ENCODE peak calls at places on chromosomes 12 and 14, in eight cellular contexts. G is endodermal cell, L is choroid plexus epithelial cell, W is kidney epithelial cell, F is tibial nerve, M is lower lobe of right lung, K is A549, B is cardiac muscle cell. C is an unnamed sample.

GRCh38 chr12:111406474-111407370 is 999 bp downstream of the SH2B3 start:
- DNase-seq in M (peak; percentile 78), L (no peak), G (peak; percentile 78), F (no peak), K (no peak), B (peak; percentile 64), W (no peak), C (no peak)

GRCh38 chr12:130675121-130675520 is 41.0 kb downstream of the RIMBP2 start:
- DNase-seq in K (no peak), M (no peak), W (no peak), B (no peak), G (no peak), F (no peak), L (no peak), C (no peak)

GRCh38 chr12:9920451-9920850 is 11.7 kb downstream of the CLEC2A start:
- DNase-seq in M (no peak), B (no peak), K (no peak), W (no peak), G (no peak), F (no peak), L (no peak), C (no peak)

GRCh38 chr14:32576088-32576795 is 247.1 kb downstream of the AKAP6 start:
- DNase-seq in L (peak; percentile 85), W (no peak), G (peak; percentile 60), F (peak; percentile 68), M (no peak), K (peak; percentile 33), B (peak; percentile 70), C (peak; percentile 69)

GRCh38 chr12:76029982-76030377 is 1.6 kb downstream of the PHLDA1 start:
- DNase-seq in M (no peak), F (no peak), W (no peak), G (peak; percentile 82), K (no peak), B (peak; percentile 20), L (peak; percentile 62), C (peak; percentile 56)

GRCh38 chr12:94304566-94305061 is 155.1 kb downstream of the CEP83 start:
- DNase-seq in K (no peak), W (peak; percentile 5), L (peak; percentile 85), M (no peak), G (peak; percentile 89), F (no peak), B (peak; percentile 45), C (peak; percentile 55)

GRCh38 chr12:121797937-121798801 is 4.7 kb upstream of the RHOF start:
- DNase-seq in G (peak; percentile 89), F (peak; percentile 41), M (no peak), B (no peak), W (no peak), K (no peak), L (peak; percentile 62), C (peak; percentile 54)

GRCh38 chr12:71626098-71626497 is 37.5 kb downstream of the ZFC3H1 start:
- DNase-seq in W (no peak), F (no peak), G (no peak), M (no peak), K (no peak), L (no peak), B (no peak), C (no peak)

GRCh38 chr12:15782667-15783066 is 6.5 kb downstream of the EPS8 start:
- DNase-seq in F (no peak), K (no peak), M (no peak), G (no peak), L (peak; percentile 80), W (no peak), B (no peak), C (peak; percentile 68)

GRCh38 chr14:22391908-22392307 is 197.1 kb downstream of the DAD1 start:
- DNase-seq in W (no peak), F (peak; percentile 54), K (peak; percentile 47), G (peak; percentile 85), L (peak; percentile 90), M (peak; percentile 57), B (peak; percentile 68), C (peak; percentile 72)

GRCh38 chr14:61696753-61697318 is 1.5 kb downstream of the HIF1A start:
- DNase-seq in M (no peak), G (no peak), B (no peak), W (no peak), K (no peak), F (no peak), L (peak; percentile 64), C (peak; percentile 46)

GRCh38 chr14:61694039-61694438 is 1.3 kb upstream of the HIF1A start:
- DNase-seq in W (no peak), F (no peak), M (no peak), B (no peak), L (no peak), G (no peak), K (no peak), C (no peak)

GRCh38 chr14:61698216-61698980 is 3.1 kb downstream of the HIF1A start:
- DNase-seq in F (no peak), L (peak; percentile 60), W (no peak), K (no peak), B (peak; percentile 35), G (no peak), M (no peak), C (peak; percentile 35)

GRCh38 chr14:61694830-61695694 is at the start of gene HIF1A:
- DNase-seq in F (peak; percentile 91), W (peak; percentile 94), B (peak; percentile 99), L (peak; percentile 100), K (peak; percentile 93), G (peak; percentile 99), M (peak; percentile 99), C (peak; percentile 100)

DNA sequence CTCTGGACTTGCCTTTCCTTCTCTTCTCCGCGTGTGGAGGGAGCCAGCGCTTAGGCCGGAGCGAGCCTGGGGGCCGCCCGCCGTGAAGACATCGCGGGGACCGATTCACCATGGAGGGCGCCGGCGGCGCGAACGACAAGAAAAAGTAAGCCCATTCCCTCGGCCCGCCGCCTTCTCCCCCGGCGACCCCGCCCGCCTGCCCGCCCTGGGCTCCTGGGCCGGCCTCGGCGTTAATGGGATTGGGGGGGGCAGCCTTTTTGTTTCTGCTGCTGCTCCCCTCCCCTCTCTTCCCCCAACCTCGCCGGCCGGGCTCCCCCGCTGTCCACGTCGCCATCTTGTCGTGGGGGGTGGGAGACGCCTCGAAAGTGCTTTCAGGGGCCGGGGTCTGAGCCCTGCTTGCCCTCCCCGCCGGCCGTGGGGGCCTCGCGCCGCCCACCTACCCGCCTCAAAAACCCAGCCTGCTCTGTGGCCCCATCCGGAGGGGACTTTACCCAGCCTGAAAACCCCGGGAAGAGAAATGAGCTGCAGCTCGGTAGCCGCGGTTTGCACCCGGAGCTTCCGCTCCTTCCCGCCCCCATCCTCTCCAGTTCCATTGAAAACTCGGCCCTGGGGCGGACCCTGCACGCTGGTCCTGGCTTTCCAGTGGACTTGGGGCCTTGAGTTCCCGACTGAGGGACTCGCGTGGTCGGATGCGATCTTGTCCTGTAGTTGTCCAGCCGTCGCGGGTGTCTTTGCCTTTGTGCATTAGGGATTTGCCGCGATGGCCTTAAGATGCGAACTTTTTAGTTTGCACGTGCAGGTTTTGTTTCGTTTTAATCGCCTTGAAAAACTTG is 598 bp downstream of the HIF1A start:
- DNase-seq in M (peak; percentile 68), K (peak; percentile 45), B (peak; percentile 81), F (peak; percentile 40), L (peak; percentile 75), W (no peak), G (peak; percentile 88), C (peak; percentile 65)
- H3K4me3 ChIP-seq in M (peak overlapping the region; percentile 95), K (peak overlapping the region; percentile 88), B (peak overlapping the region; percentile 89), F (peak overlapping the region; percentile 89), L (peak overlapping the region; percentile 85), W (peak overlapping the region; percentile 98), G (peak overlapping the region; percentile 97), C (peak overlapping the region; percentile 96)

DNA sequence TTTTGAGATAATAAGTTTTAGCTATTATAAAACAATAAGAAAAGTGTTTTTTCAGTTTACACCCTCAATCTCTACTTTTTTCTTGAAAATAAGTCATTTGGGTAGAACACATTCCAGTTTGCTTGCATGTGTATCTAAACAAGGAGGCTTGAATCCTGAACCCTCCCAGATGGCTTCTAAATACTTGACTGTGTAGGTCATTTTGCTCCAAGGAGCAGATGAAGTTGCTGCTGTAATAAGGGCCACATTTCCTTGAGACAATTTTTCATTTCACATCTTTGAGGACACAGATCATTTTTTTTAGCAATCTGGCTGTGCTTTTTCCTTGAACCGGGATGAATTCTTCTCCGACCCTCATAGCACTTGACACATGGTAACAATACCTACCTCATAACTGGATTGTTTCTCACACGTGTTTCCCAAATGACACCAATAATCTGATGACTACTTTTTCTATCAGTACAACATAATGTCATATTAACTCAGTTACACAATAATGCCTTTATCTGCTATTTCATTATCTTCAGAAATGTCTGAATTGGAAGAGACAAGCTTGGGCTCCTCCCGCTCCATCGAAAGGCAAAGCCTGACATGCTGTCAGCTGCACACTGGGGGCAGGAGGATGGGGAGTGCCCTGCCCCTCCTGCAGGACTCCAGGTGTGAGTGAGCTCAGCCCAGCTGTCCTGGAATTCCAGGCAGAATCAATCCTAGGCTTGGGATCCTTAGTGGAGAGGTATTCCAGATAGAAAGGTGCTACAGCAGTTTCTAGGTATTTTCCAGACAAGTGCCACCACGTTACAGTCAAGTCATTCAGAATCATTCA is 30.9 kb downstream of the GPHB5 start:
- DNase-seq in M (no peak), W (no peak), B (no peak), L (peak; percentile 13), K (no peak), F (no peak), G (no peak), C (no peak)
- TF ChIP-seq CTCF in M (no peak), W (no peak), B (no peak), L (no peak), K (no peak), F (no peak), G (no peak), C (no peak)

DNA sequence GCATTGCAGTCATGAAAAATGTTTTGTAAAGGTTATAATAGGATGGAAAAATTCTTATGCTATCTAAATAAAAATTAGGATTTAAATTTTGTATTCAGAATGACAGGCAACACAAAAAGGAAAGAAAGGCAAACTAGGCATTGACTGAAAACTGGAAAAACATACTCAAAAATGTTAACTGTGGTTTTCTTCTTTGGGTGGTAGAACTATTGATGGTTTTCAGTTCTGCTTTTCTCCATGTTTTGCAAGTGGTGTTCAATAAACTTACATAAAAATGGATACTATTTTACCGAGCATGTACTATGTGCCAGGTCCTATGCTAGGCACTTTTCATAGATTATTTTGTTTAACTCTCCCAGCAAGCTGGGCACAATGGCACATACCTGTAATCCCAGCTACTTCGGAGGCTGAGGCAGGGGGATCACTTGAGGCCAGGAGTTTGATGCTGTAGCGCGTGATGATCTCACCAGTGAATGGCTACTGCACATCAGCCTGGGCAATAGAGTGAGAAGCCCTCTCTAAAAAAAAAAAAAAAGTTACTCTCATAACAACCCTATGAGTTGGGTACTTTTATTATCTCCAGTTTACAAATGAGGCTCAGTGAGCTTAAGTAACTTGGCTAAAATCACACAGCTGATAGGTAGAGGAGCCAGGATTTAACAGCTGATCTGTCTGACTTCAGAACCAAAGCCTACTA is 26.4 kb upstream of the TCP11L2 start:
- DNase-seq in K (no peak), L (no peak), G (no peak), F (no peak), B (no peak), M (no peak), W (no peak), C (no peak)
- H3K4me3 ChIP-seq in K (no peak overlapping the region), L (no peak overlapping the region), G (no peak overlapping the region), F (no peak overlapping the region), B (no peak overlapping the region), M (no peak overlapping the region), W (no peak overlapping the region), C (no peak overlapping the region)

DNA sequence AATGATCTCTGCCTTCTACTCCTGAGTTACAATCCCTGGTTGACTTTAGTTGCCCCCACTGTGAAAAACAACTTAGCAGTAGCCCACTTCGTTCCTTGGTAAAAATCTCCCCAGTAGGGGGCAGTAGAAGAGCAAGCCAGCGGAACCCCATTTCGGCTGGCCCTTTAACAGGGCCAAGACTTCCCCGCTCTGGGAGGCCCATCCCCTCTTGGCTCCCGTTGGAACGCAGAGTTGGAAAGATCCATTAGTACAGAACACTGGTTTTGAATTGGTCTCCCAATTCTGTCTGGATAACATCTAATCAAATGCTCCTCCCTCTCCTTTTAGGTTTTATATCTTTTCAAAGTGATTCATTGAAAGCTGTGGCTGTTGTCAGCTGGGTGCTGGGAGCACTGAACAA is 1133.3 kb downstream of the BCL11B start:
- DNase-seq in F (no peak), W (no peak), L (no peak), B (peak; percentile 55), M (no peak), G (peak; percentile 83), K (peak; percentile 13), C (peak; percentile 21)
- TF ChIP-seq CTCF in F (peak; percentile 17), W (peak; percentile 65), L (no peak), B (peak; percentile 27), M (peak; percentile 47), G (peak; percentile 93), K (peak; percentile 50), C (peak; percentile 57)